ENCODE peak calls at places on chromosomes 6 and 20, in nine cellular contexts. G is K562; C is HCT116; D is choroid plexus epithelial cell; F is CD8-positive, alpha-beta T cell; O is sigmoid colon; X is fibroblast of mammary gland; T is glutamatergic neuron; S is left ventricle myocardium inferior. P is an unnamed sample.

GRCh38 chr6:166448432-166448831 is 65.7 kb upstream of the MPC1 start:
- DNase-seq in G (no peak), C (no peak), D (no peak), F (no peak), O (no peak), X (no peak), T (no peak), S (no peak), P (no peak)

GRCh38 chr6:43097098-43097489 is 21.0 kb downstream of the PTK7 start:
- DNase-seq in G (no peak), C (no peak), D (no peak), F (no peak), O (no peak), X (no peak), T (no peak), S (no peak), P (no peak)

GRCh38 chr6:159989882-159990480 is 21.1 kb downstream of the IGF2R start:
- DNase-seq in G (no peak), C (no peak), D (no peak), F (no peak), O (no peak), X (peak), T (no peak), S (no peak), P (no peak)

GRCh38 chr6:117568247-117568646 is 34.1 kb downstream of the GOPC start:
- DNase-seq in G (no peak), C (no peak), D (no peak), F (no peak), O (no peak), X (no peak), T (no peak), S (no peak), P (no peak)

GRCh38 chr20:61805781-61806180 is 259.9 kb downstream of the TAF4 start:
- DNase-seq in G (no peak), C (no peak), D (no peak), F (no peak), O (no peak), X (no peak), T (peak), S (no peak), P (no peak)

GRCh38 chr6:10398439-10399218 is 16.2 kb downstream of the TFAP2A start:
- DNase-seq in G (no peak), C (no peak), D (no peak), F (no peak), O (no peak), X (no peak), T (no peak), S (no peak), P (peak)

GRCh38 chr6:25070547-25071366 is 135.0 kb upstream of the RIPOR2 start:
- DNase-seq in G (peak), C (peak), D (peak), F (peak), O (peak), X (peak), T (peak), S (peak), P (peak)

GRCh38 chr6:166653639-166653941 is 26.5 kb upstream of the RPS6KA2 start:
- DNase-seq in G (no peak), C (no peak), D (no peak), F (no peak), O (no peak), X (no peak), T (no peak), S (no peak), P (no peak)

GRCh38 chr6:143441680-143442359 is 8.7 kb downstream of the ADAT2 start:
- DNase-seq in G (no peak), C (no peak), D (peak), F (no peak), O (no peak), X (peak), T (no peak), S (no peak), P (no peak)

GRCh38 chr6:100464162-100464851 is 414 bp downstream of the SIM1 start:
- DNase-seq in G (no peak), C (no peak), D (no peak), F (no peak), O (no peak), X (no peak), T (peak), S (no peak), P (peak)

GRCh38 chr20:50278684-50279531 is 88.3 kb downstream of the CEBPB start:
- DNase-seq in G (peak), C (peak), D (peak), F (no peak), O (peak), X (peak), T (no peak), S (peak), P (no peak)

GRCh38 chr6:164109770-164110140 is 695.2 kb downstream of the QKI start:
- DNase-seq in G (peak), C (no peak), D (peak), F (no peak), O (no peak), X (no peak), T (no peak), S (peak), P (peak)

GRCh38 chr20:48861444-48861843 is 33.6 kb upstream of the PREX1 start:
- DNase-seq in G (no peak), C (no peak), D (no peak), F (no peak), O (no peak), X (no peak), T (no peak), S (no peak), P (no peak)

GRCh38 chr6:34552620-34553019 is 3.5 kb downstream of the SPDEF start:
- DNase-seq in G (no peak), C (no peak), D (no peak), F (no peak), O (no peak), X (no peak), T (no peak), S (no peak), P (no peak)

GRCh38 chr20:21516861-21517565 is 3.1 kb upstream of the NKX2-2 start:
- DNase-seq in G (no peak), C (no peak), D (no peak), F (no peak), O (no peak), X (no peak), T (peak), S (no peak), P (no peak)

GRCh38 chr6:12266571-12266970 is 23.6 kb upstream of the EDN1 start:
- DNase-seq in G (no peak), C (no peak), D (peak), F (no peak), O (no peak), X (peak), T (no peak), S (no peak), P (no peak)

GRCh38 chr20:53227523-53227922 is 255.4 kb downstream of the TSHZ2 start:
- DNase-seq in G (no peak), C (no peak), D (no peak), F (no peak), O (no peak), X (peak), T (no peak), S (no peak), P (no peak)

GRCh38 chr6:69758214-69758613 is 38.6 kb downstream of the LMBRD1 start:
- DNase-seq in G (no peak), C (no peak), D (no peak), F (no peak), O (no peak), X (no peak), T (no peak), S (no peak), P (no peak)

DNA sequence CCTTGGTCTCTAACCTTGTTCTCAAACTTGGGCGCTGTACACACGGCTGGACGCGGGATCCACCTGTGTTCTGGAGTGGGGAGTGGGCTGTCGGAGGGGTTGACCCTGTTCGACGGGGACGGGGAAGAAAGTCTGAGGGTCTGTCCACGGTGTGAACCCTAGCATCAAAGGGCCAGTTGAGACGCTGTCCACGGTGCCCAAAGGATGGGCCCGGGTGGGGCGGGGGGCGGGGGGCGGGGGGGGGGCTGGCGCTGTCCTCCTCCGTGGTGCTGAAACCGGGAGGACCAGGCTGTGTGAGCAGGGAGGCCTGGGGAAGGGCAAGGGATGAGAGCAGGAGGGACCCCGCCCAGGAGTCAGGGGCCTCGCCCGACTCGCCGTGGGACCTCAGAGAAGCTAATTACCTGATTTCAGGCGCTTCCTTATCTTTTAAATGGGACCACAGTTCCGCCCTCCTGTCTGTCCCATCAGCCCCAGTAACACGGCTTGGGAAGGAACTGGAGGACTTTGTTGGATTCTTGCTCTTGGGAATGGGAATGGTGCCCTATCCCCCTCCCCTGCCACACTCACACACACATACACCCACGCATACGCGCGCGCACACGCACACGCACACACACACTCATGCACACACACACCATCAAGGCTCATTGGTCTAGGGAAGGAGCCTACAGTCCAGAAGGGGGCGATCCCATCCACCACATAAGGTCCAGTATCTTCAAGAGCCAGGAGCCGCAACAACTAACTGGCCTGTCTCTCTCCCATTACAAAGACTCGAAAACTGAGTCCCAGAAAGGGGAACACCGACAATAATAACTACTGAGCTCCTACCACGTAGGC is 1.0 kb upstream of the VSTM2L start:
- DNase-seq in G (peak), C (peak), D (peak), F (no peak), O (no peak), X (peak), T (no peak), S (no peak), P (peak)
- TF ChIP-seq CTCF in G (peak), C (peak), D (peak), F (no peak), O (peak), X (peak), T (peak), S (peak), P (no peak)

GRCh38 chr20:34023937-34024732 is 30.4 kb downstream of the RALY start:
- DNase-seq in G (no peak), C (no peak), D (no peak), F (no peak), O (no peak), X (no peak), T (no peak), S (no peak), P (no peak)

GRCh38 chr20:34022843-34023234 is 29.1 kb downstream of the RALY start:
- DNase-seq in G (no peak), C (no peak), D (no peak), F (no peak), O (no peak), X (no peak), T (no peak), S (no peak), P (no peak)

GRCh38 chr20:34024733-34025351 is 31.1 kb downstream of the RALY start:
- DNase-seq in G (no peak), C (no peak), D (no peak), F (no peak), O (no peak), X (no peak), T (no peak), S (no peak), P (no peak)

GRCh38 chr20:34018166-34018565 is 24.5 kb downstream of the RALY start:
- DNase-seq in G (no peak), C (no peak), D (no peak), F (no peak), O (no peak), X (no peak), T (no peak), S (no peak), P (no peak)

DNA sequence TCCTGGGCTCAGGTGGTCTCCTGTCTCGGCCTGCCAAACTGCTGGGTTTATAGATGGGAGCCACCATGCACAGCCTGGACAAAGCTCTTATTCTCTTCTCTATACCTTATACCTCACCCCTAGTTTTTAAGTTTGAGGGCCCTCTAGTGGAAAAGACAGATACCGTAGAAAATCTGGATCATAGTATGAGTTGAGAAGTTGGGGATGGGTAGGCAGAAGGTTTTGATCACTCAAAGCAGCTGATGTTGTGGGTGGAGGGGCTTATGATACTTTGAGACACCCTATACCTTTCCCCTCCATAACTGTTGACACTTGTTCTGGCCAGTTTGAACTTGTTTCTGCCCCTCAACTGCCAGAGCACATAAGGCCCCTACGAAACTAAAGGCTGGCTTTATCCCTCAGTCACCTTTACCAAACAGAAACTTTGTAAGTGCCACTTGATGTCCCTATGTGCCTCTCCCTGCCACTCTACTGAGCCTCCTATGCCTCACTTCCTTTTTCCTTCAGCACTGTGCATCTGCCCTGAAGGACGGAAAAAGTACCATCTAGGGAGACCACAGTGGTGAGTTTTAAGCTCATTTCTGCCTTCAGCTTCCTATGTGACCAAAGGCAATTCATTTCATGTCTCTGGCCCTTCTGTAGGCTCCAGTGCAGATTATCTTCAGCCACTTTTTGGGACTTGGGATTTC is 28.6 kb downstream of the RALY start:
- DNase-seq in G (no peak), C (peak), D (peak), F (no peak), O (no peak), X (peak), T (no peak), S (no peak), P (no peak)
- TF ChIP-seq CTCF in G (peak), C (peak), D (peak), F (peak), O (no peak), X (peak), T (peak), S (no peak), P (no peak)

GRCh38 chr6:35729722-35730121 is 7.1 kb upstream of the ARMC12 start:
- DNase-seq in G (no peak), C (no peak), D (peak), F (no peak), O (no peak), X (no peak), T (no peak), S (no peak), P (no peak)

GRCh38 chr6:35729349-35729678 is 7.5 kb upstream of the ARMC12 start:
- DNase-seq in G (no peak), C (no peak), D (no peak), F (no peak), O (no peak), X (no peak), T (no peak), S (no peak), P (no peak)

GRCh38 chr6:35727935-35728662 is 8.7 kb upstream of the ARMC12 start:
- DNase-seq in G (peak), C (no peak), D (peak), F (peak), O (peak), X (peak), T (peak), S (peak), P (peak)

GRCh38 chr6:35727206-35727934 is 9.5 kb upstream of the ARMC12 start:
- DNase-seq in G (peak), C (no peak), D (peak), F (no peak), O (peak), X (peak), T (peak), S (peak), P (peak)

GRCh38 chr6:35728663-35729348 is 8.0 kb upstream of the ARMC12 start:
- DNase-seq in G (no peak), C (no peak), D (no peak), F (peak), O (peak), X (no peak), T (no peak), S (peak), P (no peak)
- TF ChIP-seq CTCF in G (no peak), C (no peak), D (no peak), F (no peak), O (no peak), X (no peak), T (no peak), S (no peak), P (no peak)

GRCh38 chr6:30396833-30397479 is 52.0 kb downstream of the RPP21 start:
- DNase-seq in G (peak), C (peak), D (peak), F (peak), O (peak), X (peak), T (peak), S (peak), P (peak)
- TF ChIP-seq CTCF in G (peak), C (peak), D (peak), F (peak), O (peak), X (peak), T (peak), S (peak), P (peak)

GRCh38 chr6:137166247-137167098 is 7.0 kb downstream of the IL22RA2 start:
- DNase-seq in G (no peak), C (no peak), D (no peak), F (no peak), O (no peak), X (no peak), T (no peak), S (no peak), P (no peak)
- TF ChIP-seq CTCF in G (no peak), C (no peak), D (no peak), F (no peak), O (no peak), X (no peak), T (no peak), S (no peak), P (no peak)